ENCODE peak calls at places on chromosomes 1 and 21, in five cellular contexts. T is spleen, O is transverse colon, F is astrocyte, G is breast epithelium. M is an unnamed sample. For H3K4me1 and H3K27me3, the result is how much of the 10 kb centered on the place peaks cover.

GRCh38 chr1:85655315-85655714 is 52.9 kb downstream of the ZNHIT6 start:
- DNase-seq in T (no peak), O (no peak), F (no peak), G (no peak), M (no peak)

GRCh38 chr1:111275079-111275478 is 15.6 kb upstream of the CHIA start:
- DNase-seq in T (no peak), O (peak), F (peak), G (no peak), M (peak)

GRCh38 chr21:25708467-25709065 is 26.1 kb downstream of the ATP5PF start:
- DNase-seq in T (no peak), O (peak), F (peak), G (no peak), M (no peak)

GRCh38 chr1:245148069-245148468 is 6.7 kb upstream of the KIF26B start:
- DNase-seq in T (no peak), O (no peak), F (no peak), G (no peak), M (no peak)

GRCh38 chr1:210264521-210265380 is 32.2 kb downstream of the SERTAD4 start:
- DNase-seq in T (no peak), O (no peak), F (peak), G (no peak), M (no peak)

GRCh38 chr1:198162091-198162767 is 5.4 kb downstream of the NEK7 start:
- DNase-seq in T (no peak), O (peak), F (no peak), G (no peak), M (peak)

GRCh38 chr1:167427843-167428242 is 90.5 kb downstream of the CD247 start:
- DNase-seq in T (no peak), O (no peak), F (no peak), G (no peak), M (no peak)

GRCh38 chr1:200535605-200536004 is 84.9 kb downstream of the KIF14 start:
- DNase-seq in T (no peak), O (peak), F (peak), G (no peak), M (no peak)

GRCh38 chr1:9442266-9442846 is 96.9 kb upstream of the SLC25A33 start:
- DNase-seq in T (no peak), O (no peak), F (peak), G (no peak), M (no peak)

GRCh38 chr1:183635112-183635605 is 424 bp downstream of the ARPC5 start:
- DNase-seq in T (peak), O (peak), F (no peak), G (peak), M (peak)

GRCh38 chr21:36487641-36488307 is 7.9 kb upstream of the CLDN14 start:
- DNase-seq in T (no peak), O (peak), F (peak), G (peak), M (no peak)

GRCh38 chr1:8166436-8166835 is 140.3 kb upstream of the ERRFI1 start:
- DNase-seq in T (no peak), O (no peak), F (no peak), G (no peak), M (no peak)

GRCh38 chr1:205775717-205776056 is 405 bp upstream of the RAB29 start:
- DNase-seq in T (no peak), O (no peak), F (peak), G (no peak), M (no peak)

GRCh38 chr1:247243738-247244137 is 12.1 kb upstream of the VN1R5 start:
- DNase-seq in T (no peak), O (no peak), F (no peak), G (no peak), M (no peak)

DNA sequence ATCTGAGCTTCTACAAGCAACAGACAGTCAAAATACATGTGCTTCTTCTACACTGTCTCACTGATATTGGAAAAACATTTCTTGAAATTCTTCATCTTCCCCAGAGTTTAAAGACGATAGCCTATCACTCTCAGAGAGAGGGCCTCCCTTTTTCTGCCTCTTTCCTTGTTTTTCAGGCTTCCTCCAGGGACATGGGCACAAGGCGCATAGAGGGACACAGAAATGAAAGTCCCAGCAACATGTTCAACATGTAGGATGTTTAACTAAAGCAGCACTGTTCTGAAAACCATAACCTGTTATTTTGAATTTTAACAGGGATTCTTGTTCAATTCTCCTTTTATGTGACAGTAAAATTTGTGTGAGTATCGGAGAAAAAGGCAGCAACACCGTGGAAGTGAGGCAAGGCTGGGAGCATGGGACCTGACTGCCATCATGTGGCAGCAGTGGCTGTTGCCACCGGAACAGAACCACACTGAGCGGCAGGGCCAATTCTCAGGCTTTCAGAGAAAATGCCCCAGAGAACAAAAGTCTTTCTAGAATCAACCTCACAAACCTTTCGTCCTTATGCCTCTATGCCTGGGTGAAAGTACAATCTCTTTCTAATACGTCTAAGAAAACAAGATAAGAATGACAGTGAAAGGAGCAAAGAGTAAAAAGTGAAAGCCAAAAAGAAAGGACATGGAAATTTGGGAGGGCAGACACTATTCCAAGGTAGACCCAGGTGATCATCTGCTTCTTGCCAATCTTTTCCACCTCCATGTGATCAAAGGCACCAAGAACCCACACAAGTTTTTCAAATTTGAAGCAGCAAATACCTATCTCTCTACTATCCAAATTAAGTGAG is 54.5 kb downstream of the PCNX2 start:
- DNase-seq in T (peak), O (peak), F (no peak), G (peak), M (peak)
- H3K27ac ChIP-seq in T (no peak), O (peak), F (no peak), G (no peak), M (no peak)

GRCh38 chr1:30756206-30756544 is 1.4 kb downstream of the LAPTM5 start:
- DNase-seq in T (peak), O (no peak), F (no peak), G (no peak), M (no peak)
- H3K4me1 ChIP-seq in T (half or more), O (under half), F (under half), G (under half), M (under half)

GRCh38 chr1:180932373-180932772 is 19.7 kb downstream of the KIAA1614 start:
- DNase-seq in T (no peak), O (no peak), F (no peak), G (no peak), M (no peak)

GRCh38 chr1:180933141-180933540 is 20.4 kb downstream of the KIAA1614 start:
- DNase-seq in T (no peak), O (no peak), F (no peak), G (no peak), M (no peak)

GRCh38 chr1:180935326-180936109 is 22.8 kb downstream of the KIAA1614 start:
- DNase-seq in T (no peak), O (peak), F (no peak), G (no peak), M (peak)

GRCh38 chr1:180936110-180937011 is 23.7 kb downstream of the KIAA1614 start:
- DNase-seq in T (no peak), O (no peak), F (no peak), G (no peak), M (peak)

GRCh38 chr1:180934563-180934962 is 21.9 kb downstream of the KIAA1614 start:
- DNase-seq in T (no peak), O (no peak), F (no peak), G (no peak), M (peak)
- H3K27me3 ChIP-seq in T (under half), O (under half), F (under half), G (under half), M (under half)

GRCh38 chr21:16372546-16372945 is 642.8 kb downstream of the USP25 start:
- DNase-seq in T (no peak), O (no peak), F (no peak), G (no peak), M (no peak)
- H3K27ac ChIP-seq in T (no peak), O (no peak), F (no peak), G (no peak), M (no peak)

GRCh38 chr1:151831605-151832004 is at the start of gene RORC:
- DNase-seq in T (no peak), O (peak), F (no peak), G (peak), M (peak)
- H3K4me1 ChIP-seq in T (under half), O (under half), F (under half), G (under half), M (under half)